ENCODE peak calls at places on chromosomes 7 and 10, in six cellular contexts. K, P, D, M, N and J are unnamed samples.

GRCh38 chr10:7231420-7232414 is 179.1 kb downstream of the SFMBT2 start:
- DNase-seq in M (no peak), N (peak; percentile 17), K (no peak), D (no peak), P (no peak), J (peak; percentile 20)

GRCh38 chr10:99782447-99783286 is at the start of gene ABCC2:
- DNase-seq in M (no peak), K (no peak), P (no peak), N (no peak), D (no peak), J (no peak)

GRCh38 chr7:125605241-125605640 is 675.6 kb upstream of the POT1 start:
- DNase-seq in P (no peak), K (no peak), D (no peak), M (no peak), N (peak; percentile 20), J (peak; percentile 23)

GRCh38 chr7:32462966-32463365 is 27.2 kb downstream of the LSM5 start:
- DNase-seq in D (no peak), M (no peak), P (no peak), N (no peak), K (no peak), J (no peak)

GRCh38 chr7:41942468-41943097 is 239.7 kb upstream of the INHBA start:
- DNase-seq in N (peak; percentile 39), P (no peak), D (no peak), M (peak; percentile 76), K (no peak), J (no peak)

GRCh38 chr7:98559958-98560357 is 57.1 kb upstream of the NPTX2 start:
- DNase-seq in M (no peak), K (no peak), N (no peak), D (no peak), P (no peak), J (no peak)

GRCh38 chr7:34759477-34760125 is 101.6 kb downstream of the NPSR1 start:
- DNase-seq in M (no peak), N (peak; percentile 44), K (no peak), P (no peak), D (no peak), J (peak; percentile 66)

GRCh38 chr10:119602241-119603095 is 5.7 kb upstream of the TIAL1 start:
- DNase-seq in K (no peak), M (no peak), N (no peak), D (no peak), P (no peak), J (no peak)

GRCh38 chr10:88314362-88314761 is 268.8 kb downstream of the RNLS start:
- DNase-seq in N (no peak), M (no peak), P (no peak), K (no peak), D (no peak), J (no peak)

GRCh38 chr10:97454330-97455036 is 8.5 kb downstream of the ZDHHC16 start:
- DNase-seq in P (no peak), M (no peak), D (no peak), N (peak; percentile 44), K (no peak), J (peak; percentile 57)

GRCh38 chr10:7700577-7701125 is 2.5 kb upstream of the ITIH2 start:
- DNase-seq in P (no peak), K (no peak), N (peak; percentile 37), M (no peak), D (no peak), J (peak; percentile 37)

GRCh38 chr7:4850262-4850795 is 11.5 kb downstream of the PAPOLB start:
- DNase-seq in M (no peak), D (no peak), P (no peak), N (no peak), K (no peak), J (no peak)

GRCh38 chr7:37657798-37658197 is 25.8 kb upstream of the GPR141 start:
- DNase-seq in M (no peak), D (peak; percentile 24), N (no peak), K (no peak), P (no peak), J (no peak)

GRCh38 chr10:102281103-102281502 is 35.8 kb downstream of the GBF1 start:
- DNase-seq in N (no peak), K (no peak), M (no peak), P (no peak), D (no peak), J (no peak)

GRCh38 chr7:41916450-41916927 is 213.6 kb upstream of the INHBA start:
- DNase-seq in M (no peak), D (no peak), K (no peak), N (peak; percentile 99), P (peak; percentile 9), J (peak; percentile 92)

GRCh38 chr10:127563718-127564553 is 14.8 kb downstream of the NPS start:
- DNase-seq in M (no peak), P (no peak), D (peak; percentile 4), K (no peak), N (no peak), J (no peak)

GRCh38 chr10:44020322-44021111 is 364.4 kb downstream of the CXCL12 start:
- DNase-seq in M (no peak), N (no peak), P (no peak), D (no peak), K (no peak), J (no peak)

GRCh38 chr10:46546591-46547330 is 9.7 kb downstream of the GPRIN2 start:
- DNase-seq in K (no peak), D (no peak), M (peak; percentile 55), N (no peak), P (peak; percentile 1), J (no peak)

GRCh38 chr7:99141756-99142726 is 1.9 kb downstream of the SMURF1 start:
- DNase-seq in N (peak; percentile 86), K (peak; percentile 55), M (peak; percentile 81), D (peak; percentile 47), P (peak; percentile 26), J (peak; percentile 79)

GRCh38 chr10:124665980-124666379 is 78.2 kb downstream of the FAM53B start:
- DNase-seq in N (peak; percentile 46), K (no peak), M (no peak), P (no peak), D (no peak), J (peak; percentile 39)

GRCh38 chr7:69395072-69395714 is 203.1 kb upstream of the AUTS2 start:
- DNase-seq in D (no peak), P (no peak), N (peak; percentile 98), M (no peak), K (no peak), J (peak; percentile 93)

GRCh38 chr10:30686706-30687105 is 57.2 kb upstream of the LYZL2 start:
- DNase-seq in M (no peak), K (no peak), D (no peak), N (no peak), P (no peak), J (no peak)

GRCh38 chr10:69332278-69333010 is 54.1 kb downstream of the HK1 start:
- DNase-seq in M (peak; percentile 33), D (no peak), P (no peak), K (no peak), N (no peak), J (no peak)

GRCh38 chr10:97168645-97169044 is 17.1 kb downstream of the SLIT1 start:
- DNase-seq in D (no peak), P (no peak), K (no peak), M (no peak), N (no peak), J (no peak)